ENCODE peak calls at places on chromosome 19, in five cellular contexts. One of them, this sample, is unnamed.

GRCh38 chr19:36547001-36547732 is 19.1 kb upstream of the ZNF260 start:
- DNase-seq in psoas muscle: no peak
- DNase-seq in skeletal muscle cell: no peak
- DNase-seq in SK-N-SH: no peak
- DNase-seq in adipocyte: no peak
- DNase-seq in this sample: no peak

GRCh38 chr19:11345122-11345752 is 831 bp downstream of the TMEM205 start:
- DNase-seq in adipocyte: peak
- DNase-seq in skeletal muscle cell: no peak
- DNase-seq in psoas muscle: no peak
- DNase-seq in SK-N-SH: peak
- DNase-seq in this sample: no peak

GRCh38 chr19:40521276-40521675 is 54.5 kb downstream of the SPTBN4 start:
- DNase-seq in adipocyte: peak
- DNase-seq in skeletal muscle cell: no peak
- DNase-seq in psoas muscle: no peak
- DNase-seq in SK-N-SH: no peak
- DNase-seq in this sample: peak

GRCh38 chr19:9700229-9700981 is 25.5 kb upstream of the ZNF562 start:
- DNase-seq in SK-N-SH: no peak
- DNase-seq in psoas muscle: no peak
- DNase-seq in skeletal muscle cell: no peak
- DNase-seq in adipocyte: no peak
- DNase-seq in this sample: no peak

GRCh38 chr19:29743681-29744080 is 28.6 kb upstream of the C19orf12 start:
- DNase-seq in skeletal muscle cell: no peak
- DNase-seq in SK-N-SH: no peak
- DNase-seq in psoas muscle: no peak
- DNase-seq in adipocyte: no peak
- DNase-seq in this sample: no peak

GRCh38 chr19:14577885-14578427 is 4.9 kb upstream of the CLEC17A start:
- DNase-seq in skeletal muscle cell: no peak
- DNase-seq in SK-N-SH: peak
- DNase-seq in adipocyte: no peak
- DNase-seq in psoas muscle: no peak
- DNase-seq in this sample: no peak

GRCh38 chr19:5963855-5964254 is 14.1 kb downstream of the RANBP3 start:
- DNase-seq in psoas muscle: no peak
- DNase-seq in adipocyte: no peak
- DNase-seq in skeletal muscle cell: no peak
- DNase-seq in SK-N-SH: no peak
- DNase-seq in this sample: no peak

GRCh38 chr19:43625918-43626579 is 6.6 kb upstream of the ZNF428 start:
- DNase-seq in skeletal muscle cell: no peak
- DNase-seq in SK-N-SH: peak
- DNase-seq in psoas muscle: no peak
- DNase-seq in adipocyte: no peak
- DNase-seq in this sample: no peak

GRCh38 chr19:17107546-17108452 is 32.2 kb downstream of the MYO9B start:
- DNase-seq in psoas muscle: peak
- DNase-seq in SK-N-SH: peak
- DNase-seq in adipocyte: peak
- DNase-seq in skeletal muscle cell: peak
- DNase-seq in this sample: peak

GRCh38 chr19:41705393-41706174 is 2.8 kb upstream of the CEACAM5 start:
- DNase-seq in skeletal muscle cell: no peak
- DNase-seq in SK-N-SH: no peak
- DNase-seq in psoas muscle: no peak
- DNase-seq in adipocyte: peak
- DNase-seq in this sample: no peak

GRCh38 chr19:16340092-16340491 is 15.5 kb downstream of the KLF2 start:
- DNase-seq in psoas muscle: no peak
- DNase-seq in skeletal muscle cell: no peak
- DNase-seq in adipocyte: no peak
- DNase-seq in SK-N-SH: no peak
- DNase-seq in this sample: no peak

GRCh38 chr19:54345938-54346386 is 7.0 kb upstream of the LILRA4 start:
- DNase-seq in adipocyte: no peak
- DNase-seq in psoas muscle: no peak
- DNase-seq in skeletal muscle cell: no peak
- DNase-seq in SK-N-SH: no peak
- DNase-seq in this sample: no peak

GRCh38 chr19:45515081-45515624 is 7.9 kb downstream of the VASP start:
- DNase-seq in adipocyte: no peak
- DNase-seq in psoas muscle: peak
- DNase-seq in SK-N-SH: no peak
- DNase-seq in skeletal muscle cell: no peak
- DNase-seq in this sample: no peak

GRCh38 chr19:41225238-41226052 is 6.4 kb downstream of the AXL start:
- DNase-seq in adipocyte: peak
- DNase-seq in SK-N-SH: peak
- DNase-seq in psoas muscle: peak
- DNase-seq in skeletal muscle cell: peak
- DNase-seq in this sample: peak

GRCh38 chr19:52102163-52102562 is 6.6 kb upstream of the ZNF841 start:
- DNase-seq in adipocyte: no peak
- DNase-seq in SK-N-SH: no peak
- DNase-seq in skeletal muscle cell: no peak
- DNase-seq in psoas muscle: no peak
- DNase-seq in this sample: no peak

GRCh38 chr19:5484398-5485285 is 29.4 kb downstream of the ZNRF4 start:
- DNase-seq in psoas muscle: no peak
- DNase-seq in skeletal muscle cell: no peak
- DNase-seq in adipocyte: peak
- DNase-seq in SK-N-SH: peak
- DNase-seq in this sample: no peak

GRCh38 chr19:46442808-46443450 is 14.2 kb upstream of the PNMA8C start:
- DNase-seq in adipocyte: peak
- DNase-seq in psoas muscle: no peak
- DNase-seq in skeletal muscle cell: no peak
- DNase-seq in SK-N-SH: no peak
- DNase-seq in this sample: peak

GRCh38 chr19:16405797-16406196 is 66.0 kb downstream of the EPS15L1 start:
- DNase-seq in skeletal muscle cell: no peak
- DNase-seq in SK-N-SH: no peak
- DNase-seq in psoas muscle: peak
- DNase-seq in adipocyte: no peak
- DNase-seq in this sample: no peak

GRCh38 chr19:2191456-2191931 is 27.8 kb downstream of the DOT1L start:
- DNase-seq in psoas muscle: no peak
- DNase-seq in skeletal muscle cell: no peak
- DNase-seq in SK-N-SH: no peak
- DNase-seq in adipocyte: no peak
- DNase-seq in this sample: no peak

GRCh38 chr19:6065685-6066365 is 44.5 kb downstream of the RFX2 start:
- DNase-seq in adipocyte: no peak
- DNase-seq in psoas muscle: no peak
- DNase-seq in skeletal muscle cell: no peak
- DNase-seq in SK-N-SH: no peak
- DNase-seq in this sample: peak

GRCh38 chr19:33175886-33176669 is 18.1 kb upstream of the LRP3 start:
- DNase-seq in skeletal muscle cell: no peak
- DNase-seq in psoas muscle: peak
- DNase-seq in SK-N-SH: peak
- DNase-seq in adipocyte: peak
- DNase-seq in this sample: peak

GRCh38 chr19:3986260-3987041 is 1.2 kb upstream of the EEF2 start:
- DNase-seq in SK-N-SH: peak
- DNase-seq in skeletal muscle cell: no peak
- DNase-seq in adipocyte: peak
- DNase-seq in psoas muscle: no peak
- DNase-seq in this sample: peak
- H3K4me3 ChIP-seq in SK-N-SH: peak
- H3K4me3 ChIP-seq in skeletal muscle cell: peak
- H3K4me3 ChIP-seq in adipocyte: peak
- H3K4me3 ChIP-seq in psoas muscle: peak
- H3K4me3 ChIP-seq in this sample: peak

GRCh38 chr19:38650911-38651584 is 3.6 kb downstream of the ACTN4 start:
- DNase-seq in psoas muscle: no peak
- DNase-seq in adipocyte: peak
- DNase-seq in SK-N-SH: no peak
- DNase-seq in skeletal muscle cell: peak
- DNase-seq in this sample: peak
- H3K4me3 ChIP-seq in psoas muscle: peak
- H3K4me3 ChIP-seq in adipocyte: peak
- H3K4me3 ChIP-seq in SK-N-SH: no peak
- H3K4me3 ChIP-seq in skeletal muscle cell: peak
- H3K4me3 ChIP-seq in this sample: peak

GRCh38 chr19:31274266-31274963 is 74.8 kb downstream of the TSHZ3 start:
- DNase-seq in adipocyte: no peak
- DNase-seq in psoas muscle: no peak
- DNase-seq in SK-N-SH: no peak
- DNase-seq in skeletal muscle cell: no peak
- DNase-seq in this sample: no peak
- H3K4me3 ChIP-seq in adipocyte: no peak
- H3K4me3 ChIP-seq in psoas muscle: no peak
- H3K4me3 ChIP-seq in SK-N-SH: no peak
- H3K4me3 ChIP-seq in skeletal muscle cell: no peak
- H3K4me3 ChIP-seq in this sample: no peak

DNA sequence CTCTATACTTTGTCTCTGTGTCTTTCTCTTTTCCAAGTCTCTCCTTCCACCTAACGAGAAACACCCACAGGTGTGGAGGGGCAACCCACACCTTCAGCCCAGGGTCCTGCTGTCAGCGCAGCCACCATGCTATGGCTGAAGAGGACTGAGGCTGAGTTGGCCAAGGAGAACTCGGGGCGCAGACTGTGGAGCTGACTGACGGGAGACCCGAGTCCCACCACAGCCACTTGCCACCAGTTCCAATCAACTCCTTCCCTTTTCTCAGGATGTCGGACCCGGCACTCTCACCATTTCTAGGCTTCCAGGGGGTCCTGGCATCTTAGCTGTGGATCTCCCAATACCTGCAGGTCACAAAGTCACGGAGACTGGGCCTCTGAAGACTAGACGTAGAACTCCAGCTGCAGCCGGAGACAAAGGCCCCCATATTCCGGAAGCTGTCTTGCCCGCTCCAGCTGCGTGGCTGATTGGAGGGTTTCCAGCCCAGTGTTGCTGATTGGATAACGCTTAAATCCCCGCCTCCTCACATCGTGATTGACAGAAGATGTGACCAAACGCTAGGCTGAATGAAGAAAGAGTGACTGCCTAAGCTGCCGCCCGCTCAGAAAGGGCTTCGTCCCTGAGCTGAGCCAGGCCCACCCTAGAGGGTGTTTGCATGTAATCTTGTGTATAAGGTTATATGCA is 63.6 kb downstream of the ZNF429 start:
- DNase-seq in psoas muscle: peak
- DNase-seq in SK-N-SH: no peak
- DNase-seq in skeletal muscle cell: no peak
- DNase-seq in adipocyte: peak
- DNase-seq in this sample: peak
- H3K4me3 ChIP-seq in psoas muscle: peak
- H3K4me3 ChIP-seq in SK-N-SH: no peak
- H3K4me3 ChIP-seq in skeletal muscle cell: no peak
- H3K4me3 ChIP-seq in adipocyte: peak
- H3K4me3 ChIP-seq in this sample: peak